ENCODE peak calls at places on chromosomes 13 and 19, in six cellular contexts. One of them, this sample, is unnamed.

GRCh38 chr13:26372747-26373146 is 118.8 kb downstream of the CDK8 start:
- DNase-seq in naive thymus-derived CD4-positive, alpha-beta T cell: no peak
- DNase-seq in H9: no peak
- DNase-seq in small intestine: no peak
- DNase-seq in CD4-positive, CD25-positive, alpha-beta regulatory T cell: no peak
- DNase-seq in ovary: no peak
- DNase-seq in this sample: no peak

GRCh38 chr13:66969291-66969690 is 260.8 kb downstream of the PCDH9 start:
- DNase-seq in CD4-positive, CD25-positive, alpha-beta regulatory T cell: no peak
- DNase-seq in small intestine: no peak
- DNase-seq in H9: no peak
- DNase-seq in ovary: no peak
- DNase-seq in naive thymus-derived CD4-positive, alpha-beta T cell: no peak
- DNase-seq in this sample: no peak

GRCh38 chr19:33510728-33511255 is 10.8 kb downstream of the PEPD start:
- DNase-seq in ovary: no peak
- DNase-seq in small intestine: no peak
- DNase-seq in CD4-positive, CD25-positive, alpha-beta regulatory T cell: no peak
- DNase-seq in naive thymus-derived CD4-positive, alpha-beta T cell: no peak
- DNase-seq in H9: no peak
- DNase-seq in this sample: no peak

GRCh38 chr19:41707871-41708371 is 505 bp upstream of the CEACAM5 start:
- DNase-seq in naive thymus-derived CD4-positive, alpha-beta T cell: no peak
- DNase-seq in ovary: no peak
- DNase-seq in CD4-positive, CD25-positive, alpha-beta regulatory T cell: no peak
- DNase-seq in small intestine: no peak
- DNase-seq in H9: no peak
- DNase-seq in this sample: peak; percentile 59

GRCh38 chr13:41056996-41057711 is 4.2 kb upstream of the WBP4 start:
- DNase-seq in ovary: no peak
- DNase-seq in CD4-positive, CD25-positive, alpha-beta regulatory T cell: no peak
- DNase-seq in H9: no peak
- DNase-seq in naive thymus-derived CD4-positive, alpha-beta T cell: no peak
- DNase-seq in small intestine: peak; percentile 63
- DNase-seq in this sample: no peak

GRCh38 chr13:101579291-101579802 is 126.9 kb downstream of the ITGBL1 start:
- DNase-seq in CD4-positive, CD25-positive, alpha-beta regulatory T cell: no peak
- DNase-seq in naive thymus-derived CD4-positive, alpha-beta T cell: no peak
- DNase-seq in H9: no peak
- DNase-seq in ovary: no peak
- DNase-seq in small intestine: no peak
- DNase-seq in this sample: no peak

GRCh38 chr13:110327036-110327790 is 20.1 kb downstream of the COL4A2 start:
- DNase-seq in H9: peak; percentile 52
- DNase-seq in small intestine: no peak
- DNase-seq in naive thymus-derived CD4-positive, alpha-beta T cell: no peak
- DNase-seq in CD4-positive, CD25-positive, alpha-beta regulatory T cell: no peak
- DNase-seq in ovary: no peak
- DNase-seq in this sample: no peak

GRCh38 chr13:59734393-59734792 is 429.3 kb downstream of the DIAPH3 start:
- DNase-seq in naive thymus-derived CD4-positive, alpha-beta T cell: no peak
- DNase-seq in ovary: no peak
- DNase-seq in small intestine: no peak
- DNase-seq in H9: no peak
- DNase-seq in CD4-positive, CD25-positive, alpha-beta regulatory T cell: no peak
- DNase-seq in this sample: no peak

GRCh38 chr19:7869910-7870511 is 4.2 kb downstream of the PRR36 start:
- DNase-seq in naive thymus-derived CD4-positive, alpha-beta T cell: peak; percentile 80
- DNase-seq in small intestine: no peak
- DNase-seq in ovary: peak; percentile 86
- DNase-seq in H9: peak; percentile 97
- DNase-seq in CD4-positive, CD25-positive, alpha-beta regulatory T cell: peak; percentile 57
- DNase-seq in this sample: no peak

GRCh38 chr13:111962431-111962891 is 104.5 kb upstream of the SOX1 start:
- DNase-seq in naive thymus-derived CD4-positive, alpha-beta T cell: no peak
- DNase-seq in small intestine: no peak
- DNase-seq in H9: peak; percentile 11
- DNase-seq in ovary: no peak
- DNase-seq in CD4-positive, CD25-positive, alpha-beta regulatory T cell: no peak
- DNase-seq in this sample: no peak

GRCh38 chr13:101626925-101627555 is 174.6 kb downstream of the ITGBL1 start:
- DNase-seq in CD4-positive, CD25-positive, alpha-beta regulatory T cell: no peak
- DNase-seq in naive thymus-derived CD4-positive, alpha-beta T cell: peak; percentile 24
- DNase-seq in H9: no peak
- DNase-seq in small intestine: peak; percentile 10
- DNase-seq in ovary: no peak
- DNase-seq in this sample: no peak

GRCh38 chr19:13135068-13136062 is 14.8 kb downstream of the STX10 start:
- DNase-seq in naive thymus-derived CD4-positive, alpha-beta T cell: no peak
- DNase-seq in CD4-positive, CD25-positive, alpha-beta regulatory T cell: no peak
- DNase-seq in H9: no peak
- DNase-seq in small intestine: no peak
- DNase-seq in ovary: no peak
- DNase-seq in this sample: no peak

GRCh38 chr13:36904219-36904618 is 15.8 kb downstream of the SMAD9 start:
- DNase-seq in H9: no peak
- DNase-seq in naive thymus-derived CD4-positive, alpha-beta T cell: no peak
- DNase-seq in CD4-positive, CD25-positive, alpha-beta regulatory T cell: no peak
- DNase-seq in ovary: no peak
- DNase-seq in small intestine: no peak
- DNase-seq in this sample: no peak

GRCh38 chr13:41554626-41555386 is 97.5 kb downstream of the RGCC start:
- DNase-seq in naive thymus-derived CD4-positive, alpha-beta T cell: no peak
- DNase-seq in ovary: no peak
- DNase-seq in H9: no peak
- DNase-seq in CD4-positive, CD25-positive, alpha-beta regulatory T cell: no peak
- DNase-seq in small intestine: no peak
- DNase-seq in this sample: no peak

GRCh38 chr19:435056-435706 is 25.7 kb downstream of the SHC2 start:
- DNase-seq in naive thymus-derived CD4-positive, alpha-beta T cell: no peak
- DNase-seq in ovary: no peak
- DNase-seq in small intestine: no peak
- DNase-seq in H9: no peak
- DNase-seq in CD4-positive, CD25-positive, alpha-beta regulatory T cell: no peak
- DNase-seq in this sample: no peak

GRCh38 chr19:10544242-10544752 is 593 bp downstream of the ATG4D start:
- DNase-seq in naive thymus-derived CD4-positive, alpha-beta T cell: peak; percentile 23
- DNase-seq in H9: no peak
- DNase-seq in CD4-positive, CD25-positive, alpha-beta regulatory T cell: peak; percentile 26
- DNase-seq in small intestine: peak; percentile 84
- DNase-seq in ovary: peak; percentile 68
- DNase-seq in this sample: peak; percentile 75

GRCh38 chr19:44958090-44958489 is 2.9 kb downstream of the CLPTM1 start:
- DNase-seq in CD4-positive, CD25-positive, alpha-beta regulatory T cell: no peak
- DNase-seq in H9: no peak
- DNase-seq in ovary: no peak
- DNase-seq in small intestine: no peak
- DNase-seq in naive thymus-derived CD4-positive, alpha-beta T cell: no peak
- DNase-seq in this sample: no peak
- H3K4me1 ChIP-seq in CD4-positive, CD25-positive, alpha-beta regulatory T cell: peaks cover 37% of the 10 kb centered on the region
- H3K4me1 ChIP-seq in H9: no peaks in the 10 kb centered on the region
- H3K4me1 ChIP-seq in ovary: peaks cover 11% of the 10 kb centered on the region
- H3K4me1 ChIP-seq in small intestine: peaks cover 6% of the 10 kb centered on the region
- H3K4me1 ChIP-seq in naive thymus-derived CD4-positive, alpha-beta T cell: peaks cover 24% of the 10 kb centered on the region
- H3K4me1 ChIP-seq in this sample: no peaks in the 10 kb centered on the region

DNA sequence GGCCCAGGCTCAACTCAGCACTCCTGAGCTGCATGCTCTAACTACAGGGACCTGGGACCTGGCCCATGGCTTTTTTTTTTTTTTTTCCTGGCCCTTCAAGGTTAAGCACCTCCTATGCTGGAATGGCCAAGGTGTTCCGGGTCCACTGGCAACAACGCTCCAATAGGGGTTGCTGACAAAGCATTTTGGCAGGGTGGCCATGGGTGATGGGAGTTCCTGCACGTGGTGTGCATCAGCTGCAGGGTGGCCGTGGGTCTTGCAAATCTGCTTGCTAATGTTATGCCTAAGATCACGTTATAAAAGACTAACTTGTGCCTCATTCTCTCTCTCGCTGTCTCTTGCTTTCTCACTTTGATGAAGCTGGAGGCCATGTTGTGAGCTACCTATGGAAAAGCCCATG is 5.8 kb upstream of the SIGLEC7 start:
- DNase-seq in ovary: no peak
- DNase-seq in CD4-positive, CD25-positive, alpha-beta regulatory T cell: no peak
- DNase-seq in naive thymus-derived CD4-positive, alpha-beta T cell: no peak
- DNase-seq in small intestine: no peak
- DNase-seq in H9: no peak
- DNase-seq in this sample: peak; percentile 52
- H3K27me3 ChIP-seq in ovary: no peaks in the 10 kb centered on the region
- H3K27me3 ChIP-seq in CD4-positive, CD25-positive, alpha-beta regulatory T cell: peaks cover 2% of the 10 kb centered on the region
- H3K27me3 ChIP-seq in naive thymus-derived CD4-positive, alpha-beta T cell: no peaks in the 10 kb centered on the region
- H3K27me3 ChIP-seq in small intestine: no peaks in the 10 kb centered on the region
- H3K27me3 ChIP-seq in H9: no peaks in the 10 kb centered on the region
- H3K27me3 ChIP-seq in this sample: no peaks in the 10 kb centered on the region

GRCh38 chr13:94968757-94969086 is 256.4 kb upstream of the SOX21 start:
- DNase-seq in ovary: no peak
- DNase-seq in H9: no peak
- DNase-seq in naive thymus-derived CD4-positive, alpha-beta T cell: no peak
- DNase-seq in small intestine: peak; percentile 4
- DNase-seq in CD4-positive, CD25-positive, alpha-beta regulatory T cell: no peak
- DNase-seq in this sample: no peak
- H3K4me1 ChIP-seq in ovary: no peaks in the 10 kb centered on the region
- H3K4me1 ChIP-seq in H9: peaks cover 4% of the 10 kb centered on the region
- H3K4me1 ChIP-seq in naive thymus-derived CD4-positive, alpha-beta T cell: no peaks in the 10 kb centered on the region
- H3K4me1 ChIP-seq in small intestine: no peaks in the 10 kb centered on the region
- H3K4me1 ChIP-seq in CD4-positive, CD25-positive, alpha-beta regulatory T cell: peaks cover 7% of the 10 kb centered on the region
- H3K4me1 ChIP-seq in this sample: no peaks in the 10 kb centered on the region

GRCh38 chr19:46494936-46495788 is 505 bp downstream of the PNMA8B start:
- DNase-seq in ovary: no peak
- DNase-seq in CD4-positive, CD25-positive, alpha-beta regulatory T cell: no peak
- DNase-seq in small intestine: no peak
- DNase-seq in H9: peak; percentile 46
- DNase-seq in naive thymus-derived CD4-positive, alpha-beta T cell: no peak
- DNase-seq in this sample: peak; percentile 46

GRCh38 chr19:46492841-46493235 is 2.8 kb downstream of the PNMA8B start:
- DNase-seq in H9: peak; percentile 52
- DNase-seq in ovary: no peak
- DNase-seq in naive thymus-derived CD4-positive, alpha-beta T cell: no peak
- DNase-seq in CD4-positive, CD25-positive, alpha-beta regulatory T cell: no peak
- DNase-seq in small intestine: no peak
- DNase-seq in this sample: no peak

GRCh38 chr19:46491975-46492682 is 3.5 kb downstream of the PNMA8B start:
- DNase-seq in H9: no peak
- DNase-seq in ovary: no peak
- DNase-seq in small intestine: no peak
- DNase-seq in naive thymus-derived CD4-positive, alpha-beta T cell: no peak
- DNase-seq in CD4-positive, CD25-positive, alpha-beta regulatory T cell: no peak
- DNase-seq in this sample: no peak

GRCh38 chr19:46494115-46494935 is 1.3 kb downstream of the PNMA8B start:
- DNase-seq in ovary: peak; percentile 41
- DNase-seq in small intestine: no peak
- DNase-seq in naive thymus-derived CD4-positive, alpha-beta T cell: no peak
- DNase-seq in CD4-positive, CD25-positive, alpha-beta regulatory T cell: no peak
- DNase-seq in H9: no peak
- DNase-seq in this sample: peak; percentile 52

DNA sequence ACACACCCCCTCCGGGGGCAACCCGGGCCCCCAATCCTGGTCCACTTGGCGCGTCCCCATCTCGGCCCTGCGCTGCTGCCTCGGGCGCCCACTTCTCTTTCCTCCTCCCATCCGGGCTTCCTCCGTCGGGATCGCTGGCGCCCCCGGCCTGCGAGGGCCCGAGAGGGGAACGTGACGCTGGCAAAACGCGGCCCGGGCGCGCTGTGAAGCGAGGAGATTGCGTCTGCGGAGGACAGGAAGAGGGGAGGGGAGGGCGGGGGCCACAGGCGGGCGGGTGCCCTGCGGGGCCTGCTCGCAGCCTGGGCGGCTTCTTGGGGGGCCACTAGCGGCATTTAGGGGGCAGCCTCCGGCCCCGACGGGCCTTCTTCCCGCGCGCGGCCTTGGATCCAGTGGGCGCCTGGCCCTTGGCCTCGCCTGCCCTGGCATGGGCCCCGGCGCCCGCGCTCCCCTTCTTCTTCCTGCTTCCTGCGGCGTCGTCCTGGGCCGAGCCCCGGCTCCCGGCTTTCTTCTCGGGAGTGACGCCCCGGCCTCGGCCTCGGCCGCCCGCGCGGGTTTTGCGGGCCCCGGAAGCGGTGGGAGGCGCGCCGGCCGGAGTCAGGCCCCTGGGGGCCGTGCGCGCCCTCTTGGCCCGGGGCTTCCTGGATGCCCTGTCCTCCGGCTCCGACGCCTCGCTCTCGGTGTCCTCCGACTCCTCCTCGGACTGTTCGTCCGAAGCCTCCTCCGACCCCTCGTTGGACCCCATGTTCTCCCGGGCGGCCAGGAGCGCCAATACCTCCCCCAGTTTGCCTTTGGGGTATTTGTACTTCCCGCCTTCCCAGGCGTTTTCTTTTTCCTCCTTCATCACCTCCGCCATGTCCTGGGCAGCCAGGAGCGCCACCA is 2.2 kb downstream of the PNMA8B start:
- DNase-seq in small intestine: no peak
- DNase-seq in CD4-positive, CD25-positive, alpha-beta regulatory T cell: no peak
- DNase-seq in H9: peak; percentile 53
- DNase-seq in naive thymus-derived CD4-positive, alpha-beta T cell: peak; percentile 37
- DNase-seq in ovary: peak; percentile 66
- DNase-seq in this sample: peak; percentile 70
- H3K27me3 ChIP-seq in small intestine: peaks cover 17% of the 10 kb centered on the region
- H3K27me3 ChIP-seq in CD4-positive, CD25-positive, alpha-beta regulatory T cell: peaks cover 9% of the 10 kb centered on the region
- H3K27me3 ChIP-seq in H9: peaks cover 3% of the 10 kb centered on the region
- H3K27me3 ChIP-seq in naive thymus-derived CD4-positive, alpha-beta T cell: peaks cover 25% of the 10 kb centered on the region
- H3K27me3 ChIP-seq in ovary: no peaks in the 10 kb centered on the region
- H3K27me3 ChIP-seq in this sample: no peaks in the 10 kb centered on the region